ENCODE peak calls at places on chromosomes 11 and 22, in nine cellular contexts. U is BE2C; W is CD8-positive, alpha-beta T cell; I is PC-3; B is tibial nerve; F is GM23338; E is heart right ventricle; X is breast epithelium; G is CD8-positive, alpha-beta memory T cell. J is an unnamed sample. For H3K4me1 and H3K36me3, the result is how much of the 10 kb centered on the place peaks cover.

GRCh38 chr11:94201004-94201465 is 72.4 kb downstream of the PANX1 start:
- DNase-seq in U (no peak), W (no peak), I (peak), B (no peak), F (no peak), E (no peak), X (no peak), G (no peak), J (no peak)

GRCh38 chr11:94128171-94128745 is 383 bp upstream of the PANX1 start:
- DNase-seq in U (peak), W (peak), I (no peak), B (no peak), F (peak), E (no peak), X (no peak), G (no peak), J (no peak)

GRCh38 chr11:121575250-121575962 is 122.6 kb upstream of the SORL1-AS1 start:
- DNase-seq in U (no peak), W (no peak), I (no peak), B (no peak), F (no peak), E (peak), X (no peak), G (no peak), J (no peak)

GRCh38 chr11:49208006-49208721 is at the start of gene FOLH1:
- DNase-seq in U (peak), W (no peak), I (peak), B (no peak), F (peak), E (peak), X (no peak), G (no peak), J (peak)

GRCh38 chr11:70662691-70663098 is 264.4 kb downstream of the CTTN start:
- DNase-seq in U (peak), W (no peak), I (no peak), B (no peak), F (peak), E (no peak), X (no peak), G (no peak), J (no peak)

GRCh38 chr11:74877132-74877531 is 71.8 kb downstream of the XRRA1 start:
- DNase-seq in U (no peak), W (no peak), I (peak), B (no peak), F (peak), E (no peak), X (no peak), G (no peak), J (no peak)

GRCh38 chr22:40058265-40058664 is 63.5 kb downstream of the FAM83F start:
- DNase-seq in U (no peak), W (no peak), I (no peak), B (no peak), F (peak), E (no peak), X (no peak), G (no peak), J (no peak)

GRCh38 chr11:128575174-128575955 is 12.0 kb downstream of the ETS1 start:
- DNase-seq in U (no peak), W (no peak), I (no peak), B (no peak), F (no peak), E (no peak), X (no peak), G (no peak), J (no peak)

GRCh38 chr11:76903325-76903724 is 42.6 kb downstream of the ACER3 start:
- DNase-seq in U (no peak), W (no peak), I (peak), B (no peak), F (peak), E (no peak), X (no peak), G (no peak), J (no peak)

GRCh38 chr11:115590254-115590653 is 86.0 kb upstream of the CADM1 start:
- DNase-seq in U (peak), W (no peak), I (no peak), B (no peak), F (peak), E (no peak), X (no peak), G (no peak), J (peak)

GRCh38 chr11:87443707-87444106 is 406.0 kb downstream of the TMEM135 start:
- DNase-seq in U (no peak), W (no peak), I (no peak), B (no peak), F (no peak), E (no peak), X (no peak), G (no peak), J (peak)

GRCh38 chr11:131064373-131064991 is 148.2 kb upstream of the SNX19 start:
- DNase-seq in U (peak), W (no peak), I (peak), B (no peak), F (peak), E (peak), X (no peak), G (no peak), J (peak)

GRCh38 chr22:21587803-21588611 is 20.5 kb downstream of the UBE2L3 start:
- DNase-seq in U (no peak), W (no peak), I (no peak), B (no peak), F (no peak), E (no peak), X (no peak), G (no peak), J (peak)

GRCh38 chr11:115215694-115216615 is 288.3 kb downstream of the CADM1 start:
- DNase-seq in U (no peak), W (no peak), I (no peak), B (no peak), F (peak), E (no peak), X (no peak), G (no peak), J (no peak)

GRCh38 chr11:18171377-18172000 is 1.1 kb upstream of the MRGPRX4 start:
- DNase-seq in U (peak), W (no peak), I (peak), B (no peak), F (peak), E (no peak), X (no peak), G (no peak), J (peak)

GRCh38 chr11:118705796-118706545 is 26.5 kb upstream of the TREH start:
- DNase-seq in U (peak), W (no peak), I (no peak), B (no peak), F (no peak), E (no peak), X (no peak), G (no peak), J (no peak)

GRCh38 chr11:119062779-119063178 is 4.8 kb upstream of the VPS11 start:
- DNase-seq in U (no peak), W (no peak), I (peak), B (no peak), F (no peak), E (peak), X (no peak), G (no peak), J (no peak)

GRCh38 chr11:101617735-101618332 is 34.0 kb upstream of the TRPC6 start:
- DNase-seq in U (no peak), W (no peak), I (peak), B (no peak), F (peak), E (no peak), X (no peak), G (no peak), J (no peak)

GRCh38 chr22:20727118-20728015 is 46.5 kb upstream of the SERPIND1 start:
- DNase-seq in U (no peak), W (no peak), I (no peak), B (no peak), F (no peak), E (no peak), X (no peak), G (no peak), J (no peak)

GRCh38 chr11:63761870-63762661 is 6.5 kb downstream of the ZFTA start:
- DNase-seq in U (no peak), W (no peak), I (no peak), B (no peak), F (peak), E (peak), X (no peak), G (no peak), J (peak)

GRCh38 chr11:96207459-96208449 is 135.2 kb downstream of the MAML2 start:
- DNase-seq in U (peak), W (no peak), I (peak), B (no peak), F (no peak), E (no peak), X (no peak), G (no peak), J (peak)

GRCh38 chr22:26590525-26590858 is 560 bp upstream of the TPST2 start:
- DNase-seq in U (no peak), W (no peak), I (peak), B (no peak), F (no peak), E (no peak), X (no peak), G (no peak), J (peak)

GRCh38 chr22:20111689-20112622 is 3.9 kb upstream of the RANBP1 start:
- DNase-seq in U (no peak), W (no peak), I (no peak), B (no peak), F (no peak), E (no peak), X (no peak), G (no peak), J (no peak)

GRCh38 chr22:20076627-20077172 is 3.3 kb upstream of the DGCR8 start:
- DNase-seq in U (no peak), W (no peak), I (no peak), B (no peak), F (peak), E (no peak), X (no peak), G (no peak), J (no peak)

GRCh38 chr11:71568707-71569349 is 3.5 kb downstream of the KRTAP5-10 start:
- DNase-seq in U (peak), W (no peak), I (peak), B (no peak), F (no peak), E (no peak), X (no peak), G (no peak), J (peak)

GRCh38 chr11:65555693-65556231 is 2.4 kb downstream of the LTBP3 start:
- DNase-seq in U (no peak), W (no peak), I (peak), B (no peak), F (no peak), E (peak), X (no peak), G (no peak), J (peak)

GRCh38 chr11:65558002-65558784 is at the start of gene LTBP3:
- DNase-seq in U (peak), W (no peak), I (peak), B (peak), F (peak), E (peak), X (no peak), G (peak), J (peak)

GRCh38 chr11:65558785-65559509 is 788 bp upstream of the LTBP3 start:
- DNase-seq in U (no peak), W (no peak), I (no peak), B (no peak), F (no peak), E (peak), X (no peak), G (no peak), J (no peak)

GRCh38 chr11:65556470-65557279 is 1.5 kb downstream of the LTBP3 start:
- DNase-seq in U (no peak), W (no peak), I (peak), B (no peak), F (no peak), E (no peak), X (no peak), G (no peak), J (no peak)

GRCh38 chr11:65557280-65558001 is 718 bp downstream of the LTBP3 start:
- DNase-seq in U (no peak), W (no peak), I (no peak), B (no peak), F (no peak), E (no peak), X (no peak), G (no peak), J (no peak)
- H3K4me1 ChIP-seq in U (under half), W (half or more), I (half or more), B (half or more), F (under half), E (half or more), X (under half), G (half or more), J (under half)

GRCh38 chr11:19984048-19984742 is 176.1 kb downstream of the DBX1 start:
- DNase-seq in U (no peak), W (no peak), I (no peak), B (no peak), F (no peak), E (no peak), X (no peak), G (no peak), J (no peak)

GRCh38 chr11:19985106-19985505 is 175.2 kb downstream of the DBX1 start:
- DNase-seq in U (no peak), W (no peak), I (no peak), B (no peak), F (no peak), E (no peak), X (no peak), G (no peak), J (no peak)

GRCh38 chr11:19988598-19988997 is 171.7 kb downstream of the DBX1 start:
- DNase-seq in U (no peak), W (no peak), I (peak), B (no peak), F (peak), E (peak), X (peak), G (no peak), J (peak)

GRCh38 chr11:19989191-19989590 is 171.1 kb downstream of the DBX1 start:
- DNase-seq in U (no peak), W (no peak), I (no peak), B (no peak), F (no peak), E (no peak), X (no peak), G (no peak), J (no peak)

GRCh38 chr11:19987243-19987870 is 172.9 kb downstream of the DBX1 start:
- DNase-seq in U (no peak), W (no peak), I (no peak), B (no peak), F (no peak), E (no peak), X (no peak), G (no peak), J (peak)
- H3K36me3 ChIP-seq in U (under half), W (under half), I (under half), B (under half), F (under half), E (under half), X (under half), G (under half), J (under half)

GRCh38 chr22:49824185-49824925 is 3.3 kb downstream of the BRD1 start:
- DNase-seq in U (no peak), W (no peak), I (no peak), B (no peak), F (no peak), E (no peak), X (no peak), G (no peak), J (no peak)

GRCh38 chr22:49825944-49826602 is 1.6 kb downstream of the BRD1 start:
- DNase-seq in U (no peak), W (peak), I (peak), B (no peak), F (no peak), E (no peak), X (no peak), G (peak), J (peak)

GRCh38 chr22:49827307-49827852 is 293 bp downstream of the BRD1 start:
- DNase-seq in U (no peak), W (no peak), I (no peak), B (no peak), F (no peak), E (no peak), X (no peak), G (no peak), J (peak)

GRCh38 chr22:49824936-49825335 is 2.7 kb downstream of the BRD1 start:
- DNase-seq in U (no peak), W (no peak), I (no peak), B (no peak), F (no peak), E (no peak), X (no peak), G (no peak), J (no peak)

GRCh38 chr22:49825436-49825835 is 2.2 kb downstream of the BRD1 start:
- DNase-seq in U (no peak), W (no peak), I (peak), B (no peak), F (no peak), E (no peak), X (no peak), G (no peak), J (peak)
- H3K4me1 ChIP-seq in U (under half), W (under half), I (under half), B (half or more), F (under half), E (half or more), X (under half), G (under half), J (under half)

DNA sequence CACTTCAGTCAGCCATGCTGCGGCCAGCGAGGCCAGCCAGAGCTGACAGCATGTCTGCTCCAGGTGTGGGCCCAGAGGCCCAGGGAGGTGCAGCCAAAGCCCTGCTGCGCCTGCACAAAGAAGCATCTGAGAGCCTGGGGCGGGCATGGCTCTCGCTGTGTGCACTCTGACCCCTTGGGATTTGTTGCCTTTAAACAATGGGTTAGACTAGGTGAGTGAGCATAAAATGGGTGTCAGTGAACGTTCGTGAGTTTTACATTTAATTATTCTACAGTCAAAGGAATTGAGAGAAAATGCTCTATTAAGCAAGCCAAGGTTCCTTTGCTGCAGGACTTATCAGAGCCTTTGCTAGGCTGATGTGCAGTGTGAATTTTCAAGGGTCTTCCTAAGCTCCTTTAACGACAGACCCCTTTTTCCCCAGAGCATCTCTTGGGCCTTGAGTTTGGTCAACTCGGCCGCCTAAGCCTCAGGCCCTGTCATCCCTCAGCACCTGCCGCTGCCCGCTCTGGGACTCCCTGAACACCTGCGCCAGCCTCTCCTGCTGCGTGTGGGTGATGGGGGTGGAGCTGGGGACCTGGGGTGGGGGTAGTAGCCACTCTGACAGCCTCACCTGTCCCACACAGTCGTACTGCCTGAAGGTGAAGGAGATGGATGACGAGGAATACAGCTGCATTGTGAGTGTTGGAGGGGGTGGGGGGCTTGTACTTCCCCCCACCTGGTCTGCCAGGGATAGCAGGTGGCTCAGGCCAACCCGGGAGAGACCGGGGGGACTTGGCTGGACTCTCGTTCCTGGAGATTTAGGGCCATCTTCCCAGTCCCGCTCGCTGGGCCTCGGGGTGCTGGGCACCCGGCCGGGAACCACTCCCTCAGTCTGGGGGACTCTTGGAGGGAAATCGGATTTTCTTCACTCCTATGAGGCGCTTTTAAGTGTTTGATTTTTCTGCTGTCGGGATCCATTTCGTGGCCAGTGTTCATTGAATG is 10.5 kb downstream of the SLC16A8 start:
- DNase-seq in U (no peak), W (no peak), I (no peak), B (no peak), F (no peak), E (no peak), X (no peak), G (no peak), J (no peak)
- H3K36me3 ChIP-seq in U (under half), W (under half), I (under half), B (under half), F (under half), E (under half), X (under half), G (under half), J (under half)

DNA sequence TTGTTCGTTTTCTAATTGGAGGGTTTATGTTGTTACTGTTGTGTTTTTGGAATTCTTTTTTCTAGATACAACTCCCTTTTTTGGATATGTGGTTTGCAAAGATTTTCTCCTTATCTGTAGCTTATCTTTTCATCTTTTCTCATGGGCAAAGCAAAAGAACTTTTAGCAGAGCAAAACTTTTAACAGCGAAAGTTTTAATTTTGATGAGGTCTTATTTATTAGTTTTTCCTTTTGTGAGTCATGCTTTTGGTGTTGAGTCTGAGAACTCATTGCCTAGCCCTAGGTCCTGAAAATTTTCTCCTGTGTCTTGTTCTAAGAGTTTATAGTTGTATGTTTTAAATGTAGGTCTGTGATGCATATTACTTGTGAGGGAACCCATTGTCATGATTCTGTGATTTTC is 99.4 kb downstream of the TEAD1 start:
- DNase-seq in U (no peak), W (no peak), I (no peak), B (no peak), F (no peak), E (no peak), X (no peak), G (no peak), J (no peak)
- H3K4me1 ChIP-seq in U (under half), W (under half), I (under half), B (half or more), F (half or more), E (half or more), X (under half), G (under half), J (under half)

GRCh38 chr11:1002091-1002984 is 34.2 kb downstream of the MUC6 start:
- DNase-seq in U (no peak), W (no peak), I (no peak), B (no peak), F (no peak), E (no peak), X (no peak), G (no peak), J (no peak)
- H3K36me3 ChIP-seq in U (under half), W (under half), I (under half), B (under half), F (under half), E (half or more), X (under half), G (under half), J (under half)

DNA sequence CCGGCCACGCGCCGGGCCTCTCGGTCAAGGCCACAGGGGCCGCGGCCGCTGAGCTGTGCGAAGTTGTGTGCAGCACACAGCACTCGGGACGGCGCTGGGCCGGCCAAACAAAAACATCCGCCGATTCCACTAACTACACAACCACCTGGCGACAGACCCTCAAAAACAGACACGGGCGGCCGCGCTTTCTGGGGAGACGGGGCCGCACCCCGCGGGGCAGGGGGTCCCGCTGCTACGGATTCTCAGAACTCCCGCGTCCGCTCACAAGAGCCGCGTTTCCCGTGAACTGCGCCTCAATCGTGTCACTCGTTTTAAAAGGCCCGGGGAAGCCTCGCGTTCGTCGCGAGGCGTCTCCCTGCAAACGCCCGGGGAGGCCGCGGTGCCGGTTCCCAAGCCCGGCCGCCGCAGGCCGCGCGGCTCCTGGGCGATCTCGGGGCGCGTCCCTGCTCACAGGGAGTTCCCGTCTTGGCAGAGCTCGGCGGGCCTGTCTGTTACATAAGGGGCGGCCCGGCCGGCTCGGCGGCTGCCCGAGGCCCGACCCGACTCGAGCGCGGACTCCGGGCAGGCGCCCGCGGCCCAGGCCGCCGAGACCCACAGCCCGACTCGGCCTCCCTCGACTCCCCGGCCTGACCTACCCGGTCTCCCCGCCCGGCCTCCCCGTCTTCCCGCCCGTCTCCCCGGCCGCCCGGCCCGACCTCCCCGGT is 918 bp downstream of the BRD1 start:
- DNase-seq in U (peak), W (no peak), I (no peak), B (no peak), F (peak), E (peak), X (no peak), G (peak), J (peak)
- H3K4me1 ChIP-seq in U (under half), W (under half), I (under half), B (under half), F (under half), E (under half), X (under half), G (under half), J (under half)